ENCODE peak calls at places on chromosome 20, in five cellular contexts. F, B, X, K and W are unnamed samples. For H4K20me1, the result is how much of the 10 kb centered on the place peaks cover.

GRCh38 chr20:9699181-9699580 is 139.7 kb downstream of the PAK5 start:
- DNase-seq in F (peak), B (peak), X (no peak), K (no peak), W (no peak)

GRCh38 chr20:11810316-11811130 is 107.2 kb upstream of the BTBD3 start:
- DNase-seq in F (peak), B (peak), X (no peak), K (peak), W (no peak)

GRCh38 chr20:59386819-59387218 is 86.4 kb downstream of the EDN3 start:
- DNase-seq in F (no peak), B (no peak), X (no peak), K (peak), W (no peak)

GRCh38 chr20:63086421-63087235 is 79.9 kb upstream of the BHLHE23 start:
- DNase-seq in F (no peak), B (no peak), X (no peak), K (no peak), W (no peak)

GRCh38 chr20:58473818-58474425 is 41.3 kb downstream of the APCDD1L start:
- DNase-seq in F (no peak), B (no peak), X (no peak), K (no peak), W (no peak)

GRCh38 chr20:43188234-43188653 is 1.5 kb downstream of the PTPRT start:
- DNase-seq in F (no peak), B (no peak), X (no peak), K (peak), W (no peak)

GRCh38 chr20:34299925-34300806 is 3.0 kb downstream of the AHCY start:
- DNase-seq in F (peak), B (peak), X (peak), K (no peak), W (no peak)

GRCh38 chr20:51678041-51678697 is 90.0 kb downstream of the ATP9A start:
- DNase-seq in F (no peak), B (no peak), X (no peak), K (peak), W (no peak)

GRCh38 chr20:1301031-1301529 is 27.9 kb downstream of the SDCBP2 start:
- DNase-seq in F (peak), B (peak), X (no peak), K (peak), W (peak)

GRCh38 chr20:58682656-58683055 is 9.9 kb upstream of the NPEPL1 start:
- DNase-seq in F (peak), B (peak), X (no peak), K (no peak), W (no peak)

GRCh38 chr20:60249436-60249835 is 291.2 kb downstream of the CDH26 start:
- DNase-seq in F (peak), B (peak), X (no peak), K (no peak), W (no peak)

GRCh38 chr20:43287637-43288036 is 97.9 kb upstream of the PTPRT start:
- DNase-seq in F (no peak), B (no peak), X (no peak), K (no peak), W (no peak)

GRCh38 chr20:17676942-17677341 is 5.1 kb downstream of the RRBP1 start:
- DNase-seq in F (no peak), B (peak), X (no peak), K (no peak), W (no peak)
- H4K20me1 ChIP-seq in F (half or more), B (half or more), X (half or more), K (under half), W (under half)

GRCh38 chr20:62056975-62057374 is 8.7 kb downstream of the TAF4 start:
- DNase-seq in F (no peak), B (no peak), X (no peak), K (no peak), W (no peak)
- H4K20me1 ChIP-seq in F (under half), B (half or more), X (half or more), K (under half), W (under half)

DNA sequence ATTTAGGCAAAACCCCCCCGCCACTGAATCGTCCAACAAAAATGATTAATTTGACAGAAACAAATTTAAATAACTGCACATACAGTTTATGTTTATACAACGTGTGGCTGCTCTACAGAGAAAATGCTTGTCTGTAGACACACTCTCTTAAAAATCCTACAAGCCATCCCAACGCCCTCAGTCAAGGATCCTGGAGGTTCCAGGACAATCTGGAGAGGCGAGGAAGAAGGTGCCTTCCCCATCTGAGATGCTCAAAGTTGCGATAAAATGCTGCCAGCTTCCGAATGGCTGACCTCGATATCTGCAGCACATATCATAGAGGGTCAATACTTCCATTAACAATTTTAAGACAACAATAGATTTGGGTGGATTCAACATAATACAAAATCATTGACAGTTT is 25.3 kb downstream of the ZNF217 start:
- DNase-seq in F (no peak), B (no peak), X (no peak), K (no peak), W (no peak)
- H4K20me1 ChIP-seq in F (under half), B (under half), X (under half), K (half or more), W (under half)

GRCh38 chr20:47545499-47545898 is 43.8 kb downstream of the NCOA3 start:
- DNase-seq in F (no peak), B (no peak), X (no peak), K (no peak), W (no peak)

GRCh38 chr20:47547034-47547387 is 45.3 kb downstream of the NCOA3 start:
- DNase-seq in F (no peak), B (no peak), X (no peak), K (no peak), W (no peak)

GRCh38 chr20:47544852-47545251 is 43.2 kb downstream of the NCOA3 start:
- DNase-seq in F (no peak), B (peak), X (no peak), K (no peak), W (no peak)

GRCh38 chr20:47544240-47544639 is 42.6 kb downstream of the NCOA3 start:
- DNase-seq in F (peak), B (peak), X (no peak), K (no peak), W (no peak)

GRCh38 chr20:47546184-47547033 is 44.7 kb downstream of the NCOA3 start:
- DNase-seq in F (peak), B (peak), X (no peak), K (no peak), W (no peak)
- H4K20me1 ChIP-seq in F (under half), B (under half), X (under half), K (half or more), W (under half)

GRCh38 chr20:32390999-32391398 is 32.9 kb downstream of the ASXL1 start:
- DNase-seq in F (peak), B (peak), X (no peak), K (no peak), W (no peak)
- H4K20me1 ChIP-seq in F (under half), B (half or more), X (under half), K (under half), W (under half)

GRCh38 chr20:37271421-37271768 is 9.8 kb upstream of the GHRH start:
- DNase-seq in F (no peak), B (no peak), X (no peak), K (no peak), W (no peak)

GRCh38 chr20:37266940-37267683 is 5.5 kb upstream of the GHRH start:
- DNase-seq in F (peak), B (no peak), X (no peak), K (no peak), W (no peak)

GRCh38 chr20:37270586-37271420 is 9.2 kb upstream of the GHRH start:
- DNase-seq in F (no peak), B (peak), X (no peak), K (no peak), W (no peak)

GRCh38 chr20:37265152-37265551 is 3.5 kb upstream of the GHRH start:
- DNase-seq in F (no peak), B (no peak), X (no peak), K (no peak), W (no peak)

DNA sequence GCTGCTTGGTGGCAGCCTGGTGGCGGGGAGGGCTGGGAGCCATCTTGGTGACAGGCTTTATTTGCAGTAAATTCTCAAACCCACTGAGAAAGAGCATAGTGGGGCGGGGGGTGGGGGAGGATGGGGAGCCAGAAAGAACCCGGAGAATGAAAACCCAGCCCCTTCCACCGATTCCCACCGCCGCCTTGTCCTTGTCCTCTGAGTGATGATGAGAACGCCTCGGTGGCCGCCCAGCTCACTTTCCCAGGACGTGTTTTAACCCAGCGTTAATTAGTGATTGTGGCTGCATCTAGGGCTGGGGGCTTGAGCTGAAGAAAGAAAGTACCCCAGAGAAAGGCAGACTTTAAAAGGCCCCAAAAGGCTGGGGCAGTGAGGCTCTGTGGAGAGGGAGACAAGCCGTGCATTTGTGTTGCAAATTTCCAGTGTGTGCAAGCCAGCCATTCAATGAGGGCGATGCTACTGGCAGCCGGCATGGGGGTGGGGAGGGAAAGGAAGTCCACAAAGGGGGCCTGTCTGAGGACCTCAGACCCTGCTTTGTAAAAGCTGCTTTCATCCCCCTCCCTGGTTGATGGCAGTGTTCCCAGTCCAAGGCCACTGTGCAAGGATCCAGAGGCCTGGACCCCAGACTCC is 6.2 kb upstream of the GHRH start:
- DNase-seq in F (no peak), B (no peak), X (no peak), K (peak), W (no peak)
- H4K20me1 ChIP-seq in F (under half), B (under half), X (under half), K (under half), W (under half)